ENCODE peak calls at places on chromosomes 3 and 15, in seven cellular contexts. G is SK-N-SH, O is K562, K is GM12891, D is H1, S is HepG2, C is GM12878. J is an unnamed sample.

GRCh38 chr3:174219738-174220137 is 639.4 kb upstream of the NAALADL2 start:
- DNase-seq in O (no peak), G (no peak), D (no peak), C (no peak), K (no peak), S (no peak), J (no peak)

GRCh38 chr3:153443961-153444360 is 281.9 kb downstream of the RAP2B start:
- DNase-seq in C (no peak), S (peak), G (peak), K (no peak), O (no peak), D (no peak), J (no peak)

GRCh38 chr15:99961011-99961441 is 227.8 kb upstream of the LYSMD4 start:
- DNase-seq in D (no peak), C (no peak), G (no peak), S (no peak), O (peak), K (no peak), J (no peak)

GRCh38 chr3:165725296-165725695 is 111.9 kb downstream of the BCHE start:
- DNase-seq in O (no peak), K (no peak), S (no peak), D (no peak), G (no peak), C (no peak), J (no peak)

GRCh38 chr3:129412542-129413198 is 15.8 kb downstream of the EFCAB12 start:
- DNase-seq in O (no peak), K (no peak), S (no peak), G (no peak), D (no peak), C (no peak), J (no peak)

GRCh38 chr3:88369767-88370166 is 220.0 kb downstream of the C3orf38 start:
- DNase-seq in K (no peak), G (no peak), S (no peak), C (no peak), D (no peak), O (no peak), J (no peak)

GRCh38 chr15:46213551-46213950 is 578.7 kb downstream of the SQOR start:
- DNase-seq in D (no peak), C (no peak), S (no peak), K (no peak), G (no peak), O (no peak), J (no peak)

GRCh38 chr3:10173926-10174435 is 9.3 kb downstream of the IRAK2 start:
- DNase-seq in G (no peak), K (no peak), C (no peak), D (no peak), O (peak), S (peak), J (no peak)

GRCh38 chr3:102926618-102927017 is 491.8 kb downstream of the ZPLD1 start:
- DNase-seq in O (no peak), C (no peak), D (no peak), K (no peak), G (no peak), S (no peak), J (no peak)

GRCh38 chr3:194730369-194730768 is 44.7 kb downstream of the FAM43A start:
- DNase-seq in C (no peak), D (no peak), O (no peak), K (no peak), G (no peak), S (no peak), J (no peak)

GRCh38 chr3:13368834-13369233 is 51.3 kb downstream of the NUP210 start:
- DNase-seq in G (no peak), S (no peak), C (no peak), D (no peak), O (no peak), K (no peak), J (no peak)

GRCh38 chr3:13372126-13372525 is 48.0 kb downstream of the NUP210 start:
- DNase-seq in C (no peak), S (no peak), G (no peak), K (no peak), O (no peak), D (no peak), J (no peak)

GRCh38 chr3:13370609-13371008 is 49.5 kb downstream of the NUP210 start:
- DNase-seq in G (no peak), D (no peak), S (no peak), C (no peak), K (no peak), O (no peak), J (no peak)

GRCh38 chr3:13372656-13373055 is 47.5 kb downstream of the NUP210 start:
- DNase-seq in O (no peak), C (no peak), K (no peak), G (no peak), S (no peak), D (no peak), J (no peak)

DNA sequence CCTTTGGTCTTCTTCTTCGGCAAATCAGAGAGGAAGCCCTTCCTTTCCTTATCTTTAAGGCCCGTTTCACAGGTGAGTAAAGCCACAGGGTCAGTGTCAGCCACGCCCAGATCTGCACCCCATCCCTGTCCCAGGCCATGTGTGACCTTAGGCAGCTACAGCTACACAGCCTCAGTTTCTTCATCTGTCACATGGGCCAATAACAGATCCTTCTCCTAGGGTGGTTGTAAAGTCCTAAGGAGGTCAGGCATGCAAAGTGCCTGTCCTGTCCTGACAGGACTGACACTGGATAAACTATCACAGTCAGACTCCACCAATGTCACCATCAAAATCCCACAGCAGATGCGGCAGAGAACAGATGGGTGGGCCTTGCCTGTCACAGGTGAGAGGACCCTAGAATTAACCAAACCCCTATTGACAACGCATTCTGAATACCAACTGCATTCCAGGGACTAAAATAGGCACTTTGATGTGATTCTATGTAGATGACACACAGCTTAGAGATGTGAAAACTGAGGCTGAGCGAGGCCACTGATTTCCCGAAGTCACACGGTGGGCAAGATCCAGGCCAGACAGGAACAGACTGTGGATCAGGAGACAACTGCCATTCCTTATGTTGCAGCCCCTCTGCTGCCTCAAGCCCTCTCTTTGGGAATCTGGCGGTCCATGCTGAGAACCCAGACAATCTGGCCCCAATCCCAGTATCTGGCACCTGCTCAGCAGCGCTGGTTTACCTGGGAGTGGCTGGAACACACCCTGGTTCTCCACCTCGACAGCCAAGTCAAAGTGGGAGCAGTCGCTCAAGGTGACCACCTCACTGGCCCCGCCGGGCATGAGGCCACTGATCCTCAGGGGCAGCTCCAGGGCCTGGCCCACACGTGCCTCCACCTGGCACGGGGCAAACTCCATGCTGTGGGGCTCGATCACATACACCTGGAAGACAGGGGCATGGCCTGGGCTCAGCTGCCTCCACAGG is 48.7 kb downstream of the NUP210 start:
- DNase-seq in K (no peak), S (no peak), O (no peak), C (no peak), G (no peak), D (no peak), J (no peak)
- TF ChIP-seq TAF1 in K (no peak), S (no peak), O (no peak), C (no peak), G (no peak), D (no peak), J (no peak)

DNA sequence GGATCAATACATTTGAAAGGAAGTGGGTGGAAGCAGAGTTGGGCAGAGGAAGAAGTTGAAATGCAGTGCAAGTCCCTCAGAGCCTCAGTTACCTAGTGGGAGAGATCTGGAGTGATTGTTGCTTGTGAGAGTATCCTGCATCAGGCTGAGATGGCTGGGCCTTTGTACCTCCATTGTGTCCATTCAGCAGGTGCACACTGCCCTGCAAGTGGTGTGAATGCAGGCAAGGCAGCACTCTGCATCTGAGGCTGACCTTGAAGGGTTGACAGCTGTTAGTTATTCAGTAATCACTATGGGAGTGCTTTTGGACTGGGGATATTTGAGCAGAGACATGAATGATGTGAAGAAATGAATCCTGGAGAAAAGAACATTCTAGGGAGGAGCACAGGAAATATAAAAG is 25.2 kb downstream of the ATP6V1A start:
- DNase-seq in G (no peak), O (no peak), K (no peak), S (peak), C (no peak), D (no peak), J (no peak)
- TF ChIP-seq TAF1 in G (no peak), O (no peak), K (no peak), S (no peak), C (no peak), D (no peak), J (no peak)

GRCh38 chr3:121995190-121996137 is 26.6 kb downstream of the ILDR1 start:
- DNase-seq in K (no peak), O (peak), G (peak), S (peak), C (peak), D (peak), J (no peak)

GRCh38 chr3:121998588-121999473 is 23.2 kb downstream of the ILDR1 start:
- DNase-seq in S (no peak), O (no peak), C (no peak), K (no peak), D (no peak), G (no peak), J (no peak)

GRCh38 chr3:121999931-122000330 is 22.1 kb downstream of the ILDR1 start:
- DNase-seq in K (no peak), D (no peak), O (no peak), C (no peak), G (no peak), S (no peak), J (no peak)

GRCh38 chr3:121997372-121997771 is 24.7 kb downstream of the ILDR1 start:
- DNase-seq in O (no peak), K (no peak), C (no peak), D (no peak), G (no peak), S (no peak), J (no peak)

GRCh38 chr3:121998030-121998580 is 23.9 kb downstream of the ILDR1 start:
- DNase-seq in S (no peak), G (no peak), K (no peak), O (no peak), C (no peak), D (no peak), J (no peak)
- TF ChIP-seq TAF1 in S (no peak), G (no peak), K (no peak), O (no peak), C (no peak), D (no peak), J (no peak)

DNA sequence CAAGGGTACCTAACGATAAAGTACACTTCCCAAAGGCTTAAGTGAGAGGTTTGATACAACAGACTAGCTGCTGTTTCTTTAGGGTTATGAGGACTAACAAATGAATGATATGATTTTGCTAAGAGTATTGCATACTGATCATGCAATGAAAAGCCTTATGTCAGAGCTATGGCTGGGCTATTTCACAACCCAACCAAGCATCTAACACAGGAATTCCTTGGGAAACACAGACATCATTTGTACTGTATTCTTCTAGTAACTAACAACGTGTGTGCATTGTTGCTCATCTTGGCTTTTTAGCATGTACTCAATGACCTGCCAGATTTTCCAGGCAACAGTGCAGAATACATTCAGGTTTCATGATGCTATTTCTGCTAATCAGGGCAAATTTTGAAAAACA is 19.4 kb downstream of the PDZRN3 start:
- DNase-seq in S (no peak), K (no peak), C (no peak), D (no peak), G (no peak), O (no peak), J (no peak)
- TF ChIP-seq TAF1 in S (no peak), K (no peak), C (no peak), D (no peak), G (no peak), O (no peak), J (no peak)

GRCh38 chr3:156788846-156789245 is 37.3 kb upstream of the LEKR1 start:
- DNase-seq in O (no peak), S (no peak), G (no peak), D (no peak), C (no peak), K (no peak), J (no peak)
- TF ChIP-seq TAF1 in O (no peak), S (no peak), G (no peak), D (no peak), C (no peak), K (no peak), J (no peak)

DNA sequence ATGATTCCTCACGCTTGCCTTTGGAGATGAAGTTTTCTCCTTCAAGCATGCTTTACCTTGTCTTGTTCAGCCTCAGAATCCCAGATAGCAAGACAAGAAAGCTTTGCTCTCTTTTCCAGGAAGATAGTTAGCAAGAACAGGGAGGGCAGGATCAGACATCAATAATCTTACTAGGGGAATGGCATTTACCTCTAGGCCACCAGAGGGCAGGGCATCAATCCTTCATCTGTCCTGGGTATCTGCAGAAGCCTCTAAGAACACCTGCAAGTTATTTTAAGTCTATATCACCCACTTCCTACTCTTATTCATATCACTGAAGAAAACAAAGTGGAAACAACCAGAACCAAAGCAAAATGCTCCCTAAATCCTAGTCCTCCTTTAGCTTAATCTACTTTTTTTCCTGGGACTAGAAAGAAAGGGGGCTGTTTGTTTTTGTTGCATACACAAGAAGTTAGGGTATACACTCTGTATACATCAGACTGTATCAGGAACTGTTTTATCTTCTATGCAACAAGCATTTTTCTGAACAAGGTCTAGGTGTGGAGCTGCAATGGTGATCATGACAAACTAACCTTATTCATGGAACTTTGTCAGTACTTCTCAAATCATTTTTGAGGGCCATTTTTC is 862.5 kb downstream of the CADM2 start:
- DNase-seq in G (peak), D (peak), C (no peak), O (no peak), S (peak), K (no peak), J (no peak)
- TF ChIP-seq TAF1 in G (no peak), D (no peak), C (no peak), O (no peak), S (no peak), K (no peak), J (no peak)

GRCh38 chr15:49830411-49830810 is 209.6 kb downstream of the DTWD1 start:
- DNase-seq in O (no peak), K (no peak), C (no peak), G (no peak), S (no peak), D (no peak), J (no peak)

GRCh38 chr15:49826640-49827281 is 205.9 kb downstream of the DTWD1 start:
- DNase-seq in D (no peak), K (no peak), O (no peak), C (no peak), G (no peak), S (no peak), J (no peak)

GRCh38 chr15:49827311-49827710 is 206.5 kb downstream of the DTWD1 start:
- DNase-seq in G (no peak), O (no peak), D (no peak), S (no peak), C (no peak), K (no peak), J (no peak)

GRCh38 chr15:49832421-49832980 is 211.7 kb downstream of the DTWD1 start:
- DNase-seq in O (peak), D (peak), K (no peak), G (peak), S (peak), C (no peak), J (no peak)

DNA sequence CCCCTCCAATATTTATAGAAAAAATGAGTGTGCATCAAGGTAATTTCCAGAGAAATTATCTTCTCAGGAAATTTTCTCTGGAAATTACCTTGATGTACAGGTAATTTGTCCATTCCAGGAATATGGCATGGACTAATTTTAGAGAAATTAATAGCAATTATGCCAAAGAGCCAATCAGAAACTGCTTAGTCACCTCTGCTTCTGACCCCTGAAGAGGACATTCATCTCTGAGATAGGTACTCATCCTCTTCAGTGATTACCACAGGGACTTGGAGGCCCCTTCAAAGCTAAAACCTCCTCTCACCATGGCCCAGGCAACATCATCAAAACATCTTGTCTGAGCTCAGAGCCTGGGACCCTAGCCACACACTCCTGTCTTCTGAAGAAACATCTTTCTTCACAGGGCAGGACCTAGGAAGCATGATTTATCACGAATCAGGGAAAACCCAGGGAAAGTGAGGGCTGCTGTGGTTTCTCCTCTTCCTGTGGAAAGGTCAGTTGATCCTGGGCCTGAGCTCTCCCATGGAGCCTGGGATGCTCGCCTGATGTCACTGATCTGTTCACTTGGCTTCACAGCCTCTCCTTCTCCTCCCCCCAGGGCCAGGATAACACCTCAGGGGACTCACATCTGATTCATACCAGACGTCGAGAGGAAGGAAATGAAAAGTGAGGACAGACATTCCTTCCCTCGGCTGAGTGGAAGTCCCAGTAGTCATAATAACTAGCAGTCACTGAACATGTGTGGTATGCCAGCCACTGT is 210.5 kb downstream of the DTWD1 start:
- DNase-seq in D (no peak), C (no peak), G (no peak), S (no peak), K (no peak), O (no peak), J (no peak)
- TF ChIP-seq TAF1 in D (no peak), C (no peak), G (no peak), S (no peak), K (no peak), O (no peak), J (no peak)